ENCODE peak calls at places on chromosomes 5 and 9, in ten cellular contexts. L is stomach; C is CD8-positive, alpha-beta T cell; A is sigmoid colon; N is CD4-positive, CD25-positive, alpha-beta regulatory T cell; M is astrocyte; W is lower lobe of right lung; R is RWPE2; V is prostate gland; B is psoas muscle. G is an unnamed sample.
A peak's percentile ranks its signal among the peaks of the same experiment; 100 is the strongest.

GRCh38 chr5:944992-945685 is 52.5 kb downstream of the TRIP13 start:
- DNase-seq in L (no peak), C (no peak), A (no peak), N (no peak), M (no peak), W (no peak), R (no peak), V (no peak), B (no peak), G (no peak)

GRCh38 chr5:145483211-145483610 is 351.9 kb downstream of the PRELID2 start:
- DNase-seq in L (no peak), C (no peak), A (no peak), N (no peak), M (peak; percentile 62), W (no peak), R (no peak), V (no peak), B (no peak), G (no peak)

GRCh38 chr5:83567741-83568530 is 96.4 kb downstream of the VCAN start:
- DNase-seq in L (no peak), C (no peak), A (no peak), N (no peak), M (peak; percentile 97), W (no peak), R (no peak), V (no peak), B (no peak), G (no peak)

GRCh38 chr5:158013939-158014338 is 155.0 kb upstream of the CLINT1 start:
- DNase-seq in L (no peak), C (no peak), A (no peak), N (no peak), M (peak; percentile 42), W (no peak), R (no peak), V (no peak), B (no peak), G (no peak)

GRCh38 chr5:58871648-58872242 is 288.9 kb downstream of the RAB3C start:
- DNase-seq in L (no peak), C (peak; percentile 23), A (no peak), N (no peak), M (no peak), W (no peak), R (no peak), V (no peak), B (no peak), G (no peak)

GRCh38 chr9:35272989-35273388 is 111.2 kb downstream of the UNC13B start:
- DNase-seq in L (no peak), C (no peak), A (no peak), N (no peak), M (peak; percentile 70), W (no peak), R (no peak), V (no peak), B (no peak), G (no peak)

GRCh38 chr5:125485003-125485641 is 738.7 kb upstream of the ZNF608 start:
- DNase-seq in L (no peak), C (no peak), A (peak; percentile 88), N (no peak), M (peak; percentile 100), W (no peak), R (peak; percentile 75), V (peak; percentile 83), B (no peak), G (no peak)

GRCh38 chr9:130008577-130008976 is 34.4 kb downstream of the FNBP1 start:
- DNase-seq in L (no peak), C (no peak), A (no peak), N (no peak), M (no peak), W (no peak), R (no peak), V (no peak), B (no peak), G (no peak)

GRCh38 chr5:140240987-140241706 is 61.8 kb downstream of the PFDN1 start:
- DNase-seq in L (peak; percentile 89), C (no peak), A (peak; percentile 97), N (no peak), M (peak; percentile 87), W (peak; percentile 68), R (peak; percentile 92), V (peak; percentile 87), B (peak; percentile 96), G (peak; percentile 87)

GRCh38 chr9:105254226-105254625 is 9.8 kb downstream of the SLC44A1 start:
- DNase-seq in L (peak; percentile 42), C (no peak), A (no peak), N (no peak), M (no peak), W (no peak), R (no peak), V (no peak), B (no peak), G (no peak)

GRCh38 chr5:136799806-136800372 is 434.5 kb upstream of the TRPC7 start:
- DNase-seq in L (no peak), C (no peak), A (no peak), N (no peak), M (peak; percentile 27), W (no peak), R (no peak), V (no peak), B (no peak), G (no peak)

GRCh38 chr5:96315431-96315830 is 117.6 kb downstream of the PCSK1 start:
- DNase-seq in L (no peak), C (no peak), A (no peak), N (no peak), M (no peak), W (no peak), R (no peak), V (no peak), B (no peak), G (no peak)

GRCh38 chr5:9015250-9015936 is 530.5 kb downstream of the SEMA5A start:
- DNase-seq in L (no peak), C (no peak), A (no peak), N (no peak), M (peak; percentile 74), W (no peak), R (no peak), V (no peak), B (no peak), G (no peak)

GRCh38 chr5:151104795-151105194 is 24.0 kb upstream of the TNIP1 start:
- DNase-seq in L (no peak), C (no peak), A (peak; percentile 94), N (no peak), M (no peak), W (no peak), R (no peak), V (no peak), B (peak; percentile 79), G (no peak)
- H3K36me3 ChIP-seq in L (peaks cover 85% of the 10 kb centered on the region), C (peaks cover 78% of the 10 kb centered on the region), A (peaks cover 46% of the 10 kb centered on the region), N (peaks cover 98% of the 10 kb centered on the region), M (peaks cover 51% of the 10 kb centered on the region), W (peaks cover 73% of the 10 kb centered on the region), R (peaks cover 36% of the 10 kb centered on the region), V (no peaks in the 10 kb centered on the region), B (peaks cover 77% of the 10 kb centered on the region), G (peaks cover 84% of the 10 kb centered on the region)

GRCh38 chr5:141868541-141868940 is 9.7 kb downstream of the PCDH1 start:
- DNase-seq in L (no peak), C (no peak), A (no peak), N (no peak), M (no peak), W (no peak), R (no peak), V (no peak), B (no peak), G (no peak)
- H3K36me3 ChIP-seq in L (peaks cover 32% of the 10 kb centered on the region), C (no peaks in the 10 kb centered on the region), A (no peaks in the 10 kb centered on the region), N (no peaks in the 10 kb centered on the region), M (no peaks in the 10 kb centered on the region), W (peaks cover 49% of the 10 kb centered on the region), R (peaks cover 40% of the 10 kb centered on the region), V (no peaks in the 10 kb centered on the region), B (peaks cover 10% of the 10 kb centered on the region), G (no peaks in the 10 kb centered on the region)

DNA sequence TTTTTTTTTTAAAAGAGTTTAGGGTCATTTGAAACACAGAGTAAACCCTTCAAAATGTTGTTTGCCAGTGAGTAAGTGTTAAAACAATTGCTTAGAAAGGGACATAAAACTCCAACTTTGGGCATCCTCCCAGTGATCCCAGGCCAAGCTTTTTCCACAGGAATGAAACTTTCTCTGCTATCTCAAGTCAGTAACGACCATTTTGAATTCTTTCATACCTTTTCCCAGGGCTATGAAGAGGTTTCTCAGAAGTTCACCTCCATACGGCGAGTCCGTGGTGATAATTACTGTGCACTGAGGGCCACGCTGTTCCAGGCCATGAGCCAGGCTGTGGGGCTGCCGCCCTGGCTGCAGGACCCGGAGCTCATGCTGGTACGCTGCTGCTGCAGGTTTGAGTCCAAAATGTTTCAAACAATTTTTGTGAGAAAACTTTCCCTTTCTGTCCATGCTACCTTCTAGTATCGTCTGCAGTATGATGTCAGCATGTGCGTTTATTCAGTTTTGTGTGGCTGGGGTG is 16.8 kb downstream of the OTULIN start:
- DNase-seq in L (no peak), C (no peak), A (no peak), N (no peak), M (peak; percentile 48), W (no peak), R (no peak), V (no peak), B (no peak), G (no peak)
- H3K36me3 ChIP-seq in L (peaks cover 60% of the 10 kb centered on the region), C (peaks cover 11% of the 10 kb centered on the region), A (peaks cover 23% of the 10 kb centered on the region), N (peaks cover 84% of the 10 kb centered on the region), M (peaks cover 9% of the 10 kb centered on the region), W (peaks cover 74% of the 10 kb centered on the region), R (peaks cover 81% of the 10 kb centered on the region), V (no peaks in the 10 kb centered on the region), B (peaks cover 48% of the 10 kb centered on the region), G (no peaks in the 10 kb centered on the region)

GRCh38 chr9:92720209-92720765 is 44.3 kb downstream of the BICD2 start:
- DNase-seq in L (no peak), C (no peak), A (no peak), N (no peak), M (no peak), W (peak; percentile 44), R (peak; percentile 52), V (no peak), B (no peak), G (no peak)

GRCh38 chr9:92723299-92723625 is 41.4 kb downstream of the BICD2 start:
- DNase-seq in L (no peak), C (no peak), A (no peak), N (no peak), M (peak; percentile 84), W (no peak), R (peak; percentile 71), V (peak; percentile 85), B (no peak), G (no peak)

GRCh38 chr9:92722386-92723298 is 42.0 kb downstream of the BICD2 start:
- DNase-seq in L (no peak), C (no peak), A (no peak), N (no peak), M (no peak), W (peak; percentile 51), R (no peak), V (no peak), B (no peak), G (no peak)

GRCh38 chr9:92720807-92721535 is 43.7 kb downstream of the BICD2 start:
- DNase-seq in L (no peak), C (no peak), A (no peak), N (no peak), M (no peak), W (peak; percentile 20), R (no peak), V (no peak), B (no peak), G (no peak)

DNA sequence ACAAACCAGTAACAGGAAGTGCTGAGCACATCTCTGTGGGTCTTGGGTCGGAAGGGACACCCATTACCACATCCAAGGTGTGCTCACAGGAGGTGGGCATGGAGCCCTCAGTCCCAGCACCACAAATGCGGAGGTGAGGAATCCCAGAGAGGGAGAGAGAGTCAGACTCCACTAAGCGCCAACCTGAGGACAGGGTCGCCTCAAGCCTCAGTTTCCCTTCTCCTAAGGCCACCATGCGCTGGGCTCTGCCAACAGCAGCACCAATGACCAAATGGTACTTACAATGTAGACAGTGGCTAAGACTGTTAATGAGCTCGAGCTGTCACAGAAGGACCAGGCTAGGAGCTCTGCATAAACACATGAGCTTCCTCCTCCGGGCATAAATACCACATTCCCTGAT is 43.1 kb downstream of the BICD2 start:
- DNase-seq in L (no peak), C (no peak), A (no peak), N (no peak), M (no peak), W (peak; percentile 32), R (no peak), V (no peak), B (no peak), G (no peak)
- H3K36me3 ChIP-seq in L (peaks cover 92% of the 10 kb centered on the region), C (peaks cover 16% of the 10 kb centered on the region), A (peaks cover 55% of the 10 kb centered on the region), N (peaks cover 71% of the 10 kb centered on the region), M (peaks cover 24% of the 10 kb centered on the region), W (peaks cover 68% of the 10 kb centered on the region), R (peaks cover 57% of the 10 kb centered on the region), V (peaks cover 30% of the 10 kb centered on the region), B (peaks cover 63% of the 10 kb centered on the region), G (peaks cover 70% of the 10 kb centered on the region)

G was measured in left lung.